ENCODE peak calls at places on chromosome 20, in four cellular contexts. One of them, this sample, is unnamed.

GRCh38 chr20:57398231-57398821 is 7.1 kb downstream of the RBM38 start:
- DNase-seq in GM23248: no peak
- DNase-seq in PC-3: no peak
- DNase-seq in neural progenitor cell: no peak
- DNase-seq in this sample: peak; percentile 98

GRCh38 chr20:23874747-23875146 is 4.8 kb downstream of the CST5 start:
- DNase-seq in GM23248: no peak
- DNase-seq in PC-3: no peak
- DNase-seq in neural progenitor cell: no peak
- DNase-seq in this sample: no peak

GRCh38 chr20:53493201-53493908 is 100.3 kb downstream of the ZNF217 start:
- DNase-seq in GM23248: peak; percentile 69
- DNase-seq in PC-3: no peak
- DNase-seq in neural progenitor cell: no peak
- DNase-seq in this sample: no peak

GRCh38 chr20:31712112-31712553 is 10.5 kb downstream of the BCL2L1 start:
- DNase-seq in GM23248: no peak
- DNase-seq in PC-3: peak; percentile 43
- DNase-seq in neural progenitor cell: peak; percentile 72
- DNase-seq in this sample: peak; percentile 59

GRCh38 chr20:31861346-31862156 is 8.8 kb downstream of the DUSP15 start:
- DNase-seq in GM23248: peak; percentile 71
- DNase-seq in PC-3: peak; percentile 53
- DNase-seq in neural progenitor cell: peak; percentile 96
- DNase-seq in this sample: no peak

GRCh38 chr20:1934578-1935573 is 39.7 kb downstream of the SIRPA start:
- DNase-seq in GM23248: peak; percentile 98
- DNase-seq in PC-3: no peak
- DNase-seq in neural progenitor cell: no peak
- DNase-seq in this sample: no peak

GRCh38 chr20:36270744-36271638 is 34.7 kb downstream of the AAR2 start:
- DNase-seq in GM23248: no peak
- DNase-seq in PC-3: no peak
- DNase-seq in neural progenitor cell: no peak
- DNase-seq in this sample: no peak

GRCh38 chr20:40323411-40323810 is 365.6 kb downstream of the MAFB start:
- DNase-seq in GM23248: peak; percentile 17
- DNase-seq in PC-3: no peak
- DNase-seq in neural progenitor cell: no peak
- DNase-seq in this sample: no peak

GRCh38 chr20:52434041-52434425 is 242.5 kb upstream of the ZFP64 start:
- DNase-seq in GM23248: no peak
- DNase-seq in PC-3: no peak
- DNase-seq in neural progenitor cell: no peak
- DNase-seq in this sample: no peak

GRCh38 chr20:18144541-18145099 is 7.0 kb downstream of the KAT14 start:
- DNase-seq in GM23248: no peak
- DNase-seq in PC-3: peak; percentile 88
- DNase-seq in neural progenitor cell: no peak
- DNase-seq in this sample: no peak

GRCh38 chr20:4066551-4066950 is 51.2 kb upstream of the RNF24 start:
- DNase-seq in GM23248: no peak
- DNase-seq in PC-3: no peak
- DNase-seq in neural progenitor cell: no peak
- DNase-seq in this sample: no peak

GRCh38 chr20:17228624-17229061 is 1.8 kb downstream of the PCSK2 start:
- DNase-seq in GM23248: no peak
- DNase-seq in PC-3: no peak
- DNase-seq in neural progenitor cell: peak; percentile 53
- DNase-seq in this sample: no peak

GRCh38 chr20:58504566-58504965 is 10.6 kb downstream of the APCDD1L start:
- DNase-seq in GM23248: no peak
- DNase-seq in PC-3: no peak
- DNase-seq in neural progenitor cell: no peak
- DNase-seq in this sample: no peak

GRCh38 chr20:31684153-31685003 is 38.3 kb downstream of the BCL2L1 start:
- DNase-seq in GM23248: no peak
- DNase-seq in PC-3: peak; percentile 1
- DNase-seq in neural progenitor cell: no peak
- DNase-seq in this sample: peak; percentile 54

GRCh38 chr20:3072530-3073250 is 1.3 kb downstream of the OXT start:
- DNase-seq in GM23248: no peak
- DNase-seq in PC-3: no peak
- DNase-seq in neural progenitor cell: no peak
- DNase-seq in this sample: no peak

GRCh38 chr20:9442858-9443257 is 71.5 kb upstream of the LAMP5 start:
- DNase-seq in GM23248: peak; percentile 9
- DNase-seq in PC-3: peak; percentile 38
- DNase-seq in neural progenitor cell: no peak
- DNase-seq in this sample: peak; percentile 80

GRCh38 chr20:13684566-13685222 is 46.0 kb upstream of the TASP1 start:
- DNase-seq in GM23248: no peak
- DNase-seq in PC-3: no peak
- DNase-seq in neural progenitor cell: no peak
- DNase-seq in this sample: no peak

GRCh38 chr20:57835053-57835452 is 125.2 kb upstream of the PMEPA1 start:
- DNase-seq in GM23248: no peak
- DNase-seq in PC-3: no peak
- DNase-seq in neural progenitor cell: no peak
- DNase-seq in this sample: no peak

GRCh38 chr20:44705364-44706094 is 9.6 kb upstream of the CCN5 start:
- DNase-seq in GM23248: no peak
- DNase-seq in PC-3: no peak
- DNase-seq in neural progenitor cell: no peak
- DNase-seq in this sample: no peak

GRCh38 chr20:55140631-55141030 is 665.2 kb downstream of the DOK5 start:
- DNase-seq in GM23248: no peak
- DNase-seq in PC-3: no peak
- DNase-seq in neural progenitor cell: no peak
- DNase-seq in this sample: peak; percentile 71

GRCh38 chr20:21028921-21029320 is 77.2 kb downstream of the LINC00237 start:
- DNase-seq in GM23248: no peak
- DNase-seq in PC-3: no peak
- DNase-seq in neural progenitor cell: no peak
- DNase-seq in this sample: no peak

GRCh38 chr20:45229264-45230056 is 8.3 kb downstream of the SEMG2 start:
- DNase-seq in GM23248: peak; percentile 23
- DNase-seq in PC-3: peak; percentile 91
- DNase-seq in neural progenitor cell: peak; percentile 30
- DNase-seq in this sample: peak; percentile 46

GRCh38 chr20:19368351-19368750 is 155.9 kb downstream of the SLC24A3 start:
- DNase-seq in GM23248: no peak
- DNase-seq in PC-3: no peak
- DNase-seq in neural progenitor cell: no peak
- DNase-seq in this sample: no peak

GRCh38 chr20:19850190-19850533 is 92.1 kb downstream of the RIN2 start:
- DNase-seq in GM23248: no peak
- DNase-seq in PC-3: no peak
- DNase-seq in neural progenitor cell: peak; percentile 13
- DNase-seq in this sample: no peak

GRCh38 chr20:4548552-4548951 is 173.2 kb upstream of the PRND start:
- DNase-seq in GM23248: no peak
- DNase-seq in PC-3: no peak
- DNase-seq in neural progenitor cell: no peak
- DNase-seq in this sample: no peak

GRCh38 chr20:39259808-39260207 is 297.7 kb downstream of the DHX35 start:
- DNase-seq in GM23248: no peak
- DNase-seq in PC-3: no peak
- DNase-seq in neural progenitor cell: no peak
- DNase-seq in this sample: no peak

GRCh38 chr20:22513574-22513973 is 70.8 kb downstream of the FOXA2 start:
- DNase-seq in GM23248: no peak
- DNase-seq in PC-3: no peak
- DNase-seq in neural progenitor cell: no peak
- DNase-seq in this sample: no peak

GRCh38 chr20:44009679-44009992 is 95.0 kb downstream of the TOX2 start:
- DNase-seq in GM23248: no peak
- DNase-seq in PC-3: no peak
- DNase-seq in neural progenitor cell: no peak
- DNase-seq in this sample: no peak

GRCh38 chr20:15862178-15862577 is 711.1 kb downstream of the KIF16B start:
- DNase-seq in GM23248: no peak
- DNase-seq in PC-3: peak; percentile 24
- DNase-seq in neural progenitor cell: no peak
- DNase-seq in this sample: no peak

GRCh38 chr20:63942250-63943006 is 13.8 kb downstream of the UCKL1 start:
- DNase-seq in GM23248: peak; percentile 58
- DNase-seq in PC-3: no peak
- DNase-seq in neural progenitor cell: peak; percentile 80
- DNase-seq in this sample: no peak

GRCh38 chr20:3751664-3752385 is 15.7 kb downstream of the ADISSP start:
- DNase-seq in GM23248: no peak
- DNase-seq in PC-3: no peak
- DNase-seq in neural progenitor cell: peak; percentile 87
- DNase-seq in this sample: no peak

DNA sequence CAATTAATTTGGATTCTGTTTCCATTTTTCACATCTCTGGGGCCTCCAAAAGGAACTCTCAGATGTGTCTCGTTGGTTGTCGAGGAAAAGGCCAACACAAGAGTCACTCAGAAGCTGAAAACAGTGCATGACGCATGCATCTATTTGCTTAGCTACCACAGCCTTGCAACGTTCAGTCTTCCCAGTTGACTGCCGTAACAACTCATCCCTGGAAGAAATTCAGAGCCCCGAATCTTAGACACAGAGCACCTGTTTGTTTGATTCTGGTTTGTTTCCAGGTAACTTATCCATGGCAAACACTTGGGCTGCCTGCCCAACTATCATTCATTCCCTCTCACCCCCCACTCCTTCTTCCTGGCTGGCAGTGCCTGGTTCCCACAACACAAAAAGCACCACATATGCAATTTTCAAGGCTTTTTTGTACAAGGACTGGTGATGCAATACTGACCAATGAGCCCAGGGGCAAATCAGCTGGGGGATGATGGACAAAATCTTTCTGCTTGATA is 60.5 kb downstream of the ZMYND8 start:
- DNase-seq in GM23248: no peak
- DNase-seq in PC-3: peak; percentile 16
- DNase-seq in neural progenitor cell: no peak
- DNase-seq in this sample: no peak
- H3F3A ChIP-seq in GM23248: peaks cover 4% of the 10 kb centered on the region
- H3F3A ChIP-seq in PC-3: peaks cover 6% of the 10 kb centered on the region
- H3F3A ChIP-seq in neural progenitor cell: peaks cover 14% of the 10 kb centered on the region
- H3F3A ChIP-seq in this sample: no peaks in the 10 kb centered on the region

DNA sequence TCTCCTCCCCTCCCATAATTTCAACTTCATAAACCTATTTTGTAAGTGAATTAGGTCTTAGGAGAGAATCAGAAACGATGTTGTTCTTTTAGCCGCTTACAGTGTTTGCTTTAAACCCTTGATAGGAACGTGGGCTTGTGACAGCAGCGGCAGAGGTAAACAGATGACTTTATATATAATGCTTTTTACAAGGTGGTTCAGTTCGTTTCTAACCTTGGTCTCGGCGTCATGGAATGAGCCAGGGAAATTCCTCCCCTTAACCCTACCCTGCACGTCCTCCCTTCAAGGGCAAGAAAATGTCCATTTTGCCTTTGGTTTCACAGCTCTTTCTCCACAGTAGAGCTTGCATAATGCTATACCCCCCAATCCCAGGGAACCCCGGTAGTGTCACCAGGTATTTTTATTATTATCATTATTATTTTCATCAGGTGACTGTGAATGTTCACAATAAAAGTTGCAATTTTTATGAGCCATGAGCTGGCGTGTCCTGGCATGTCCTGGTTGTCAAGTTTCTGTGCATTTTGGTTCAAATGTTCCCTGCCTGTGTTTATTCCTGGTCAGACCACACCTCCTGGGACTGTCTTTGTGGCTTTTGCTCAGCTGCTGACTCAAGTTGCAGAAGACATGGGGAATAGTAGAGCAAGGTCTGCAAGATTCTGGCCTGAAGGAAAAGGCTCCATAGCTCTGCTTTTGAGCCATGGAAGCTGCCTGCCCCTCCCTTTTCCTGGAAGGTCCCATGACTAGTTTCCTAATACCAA is 112.8 kb upstream of the BMP2 start:
- DNase-seq in GM23248: peak; percentile 7
- DNase-seq in PC-3: peak; percentile 76
- DNase-seq in neural progenitor cell: no peak
- DNase-seq in this sample: no peak
- H3K9ac ChIP-seq in GM23248: no peak overlapping the region
- H3K9ac ChIP-seq in PC-3: peak overlapping the region; percentile 6
- H3K9ac ChIP-seq in neural progenitor cell: no peak overlapping the region
- H3K9ac ChIP-seq in this sample: no peak overlapping the region

DNA sequence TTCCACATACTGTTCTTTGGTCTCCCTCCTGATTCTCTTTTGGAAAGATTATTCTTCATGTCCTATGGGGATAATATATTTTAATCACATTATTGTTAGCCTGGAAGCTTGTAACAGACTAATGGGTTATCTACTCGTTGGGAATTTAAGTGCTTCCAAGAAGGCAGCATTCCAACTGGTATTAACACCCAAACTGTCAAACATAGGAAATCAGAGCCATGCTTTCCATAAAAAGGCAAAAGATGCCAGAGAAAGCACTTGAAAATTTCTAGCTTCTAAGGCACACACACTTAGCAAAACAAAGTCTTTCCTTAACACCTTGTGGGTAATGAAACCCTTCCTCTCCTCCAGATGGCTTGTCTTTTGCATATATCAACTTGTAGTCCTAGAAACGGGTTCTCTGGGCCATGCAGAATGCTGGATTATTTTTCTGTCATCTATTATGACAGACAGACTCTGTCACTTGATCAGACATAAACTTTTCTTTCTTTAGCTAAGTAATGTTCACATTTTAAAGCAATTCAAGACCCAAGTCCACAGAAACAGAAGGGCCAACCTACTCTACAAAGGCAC is 41.5 kb downstream of the B4GALT5 start:
- DNase-seq in GM23248: no peak
- DNase-seq in PC-3: no peak
- DNase-seq in neural progenitor cell: no peak
- DNase-seq in this sample: no peak
- H3F3A ChIP-seq in GM23248: peaks cover 39% of the 10 kb centered on the region
- H3F3A ChIP-seq in PC-3: peaks cover 21% of the 10 kb centered on the region
- H3F3A ChIP-seq in neural progenitor cell: peaks cover 14% of the 10 kb centered on the region
- H3F3A ChIP-seq in this sample: peaks cover 47% of the 10 kb centered on the region

DNA sequence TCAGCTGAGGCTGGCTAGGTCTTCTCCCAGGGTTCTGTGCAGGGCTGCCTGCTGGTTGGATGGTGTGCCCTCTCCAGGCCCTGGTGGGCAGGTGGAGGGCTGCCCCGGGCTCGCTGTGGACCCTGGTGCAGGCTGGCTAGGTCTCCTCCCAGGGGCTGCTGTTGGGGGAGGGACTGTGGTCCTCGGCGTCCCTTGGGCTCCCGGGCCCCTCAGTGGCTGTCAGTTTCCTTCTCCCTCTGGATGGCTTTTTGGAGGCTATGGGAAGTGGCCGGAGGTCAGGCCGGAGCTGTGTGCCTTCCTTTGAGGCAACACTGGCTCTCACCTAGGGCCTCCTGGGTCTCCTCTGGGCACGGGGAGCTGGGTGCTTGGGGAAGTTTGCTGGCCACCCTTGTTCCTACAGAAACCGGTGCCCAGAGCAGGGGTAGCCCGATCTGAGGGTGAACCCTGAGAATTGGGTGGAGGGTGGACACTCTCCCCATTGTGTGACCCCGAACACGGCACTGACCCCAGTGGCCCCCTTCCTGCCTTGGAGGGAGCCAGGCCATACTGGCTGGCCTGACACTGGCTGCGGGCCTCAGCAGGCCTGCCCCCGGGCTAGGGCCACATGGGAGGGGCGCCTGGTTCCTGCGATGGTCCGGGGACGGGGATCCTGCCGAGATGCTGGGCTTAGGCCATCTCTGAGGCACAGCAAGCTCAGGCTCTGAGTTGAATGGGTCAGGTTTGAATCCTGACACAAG is 3.8 kb upstream of the CABLES2 start:
- DNase-seq in GM23248: no peak
- DNase-seq in PC-3: no peak
- DNase-seq in neural progenitor cell: no peak
- DNase-seq in this sample: no peak
- H3K9ac ChIP-seq in GM23248: no peak overlapping the region
- H3K9ac ChIP-seq in PC-3: no peak overlapping the region
- H3K9ac ChIP-seq in neural progenitor cell: no peak overlapping the region
- H3K9ac ChIP-seq in this sample: no peak overlapping the region